ENCODE peak calls at places on chromosomes 6 and 20, in five cellular contexts. T is NCI-H1436 treated with DMSO at 0.1 percent for 48 hours, B is T-helper 9 cell, G is NCI-H1930, H is adipocyte. E is an unnamed sample.

GRCh38 chr20:16405254-16405653 is 168.0 kb downstream of the KIF16B start:
- DNase-seq in T (no peak), B (no peak), G (no peak), H (no peak), E (no peak)

GRCh38 chr20:11686900-11687543 is 230.7 kb upstream of the BTBD3 start:
- DNase-seq in T (no peak), B (no peak), G (peak), H (peak), E (no peak)

GRCh38 chr6:34459899-34460593 is 5.8 kb upstream of the PACSIN1 start:
- DNase-seq in T (no peak), B (peak), G (no peak), H (peak), E (no peak)

GRCh38 chr20:7470912-7471311 is 469.3 kb downstream of the HAO1 start:
- DNase-seq in T (no peak), B (no peak), G (no peak), H (no peak), E (no peak)

GRCh38 chr6:48136856-48137255 is 25.9 kb upstream of the PTCHD4 start:
- DNase-seq in T (no peak), B (no peak), G (no peak), H (peak), E (peak)

GRCh38 chr20:62050166-62051120 is 15.2 kb downstream of the TAF4 start:
- DNase-seq in T (no peak), B (no peak), G (no peak), H (no peak), E (no peak)

GRCh38 chr20:59055302-59055701 is 12.7 kb upstream of the PRELID3B start:
- DNase-seq in T (no peak), B (no peak), G (no peak), H (peak), E (no peak)

GRCh38 chr6:116963972-116964371 is 86.9 kb downstream of the RFX6 start:
- DNase-seq in T (no peak), B (no peak), G (no peak), H (no peak), E (no peak)

GRCh38 chr6:117555262-117555849 is 47.0 kb downstream of the GOPC start:
- DNase-seq in T (no peak), B (no peak), G (no peak), H (peak), E (no peak)

GRCh38 chr20:5862703-5863039 is 87.7 kb downstream of the TRMT6 start:
- DNase-seq in T (no peak), B (no peak), G (no peak), H (no peak), E (no peak)

GRCh38 chr6:136525586-136526195 is 24.5 kb downstream of the MAP7 start:
- DNase-seq in T (no peak), B (no peak), G (peak), H (no peak), E (no peak)

GRCh38 chr6:780669-781068 is 87.7 kb upstream of the EXOC2 start:
- DNase-seq in T (no peak), B (no peak), G (no peak), H (no peak), E (no peak)

GRCh38 chr6:79647756-79648155 is 16.6 kb downstream of the SH3BGRL2 start:
- DNase-seq in T (no peak), B (no peak), G (no peak), H (no peak), E (no peak)

GRCh38 chr6:156359912-156360311 is 417.3 kb upstream of the ARID1B start:
- DNase-seq in T (no peak), B (no peak), G (no peak), H (no peak), E (no peak)

GRCh38 chr6:10613077-10613476 is 81.3 kb downstream of the C6orf52 start:
- DNase-seq in T (no peak), B (no peak), G (no peak), H (peak), E (no peak)

E was measured in BJ.